ENCODE peak calls at places on chromosomes 13 and 19, in five cellular contexts. K, J, G, T and P are unnamed samples.

GRCh38 chr19:13817615-13818371 is 22.6 kb downstream of the ZSWIM4 start:
- DNase-seq in J (no peak), K (no peak), G (no peak), T (no peak), P (peak)

GRCh38 chr13:109666656-109667448 is 119.5 kb downstream of the IRS2 start:
- DNase-seq in T (no peak), J (peak), K (no peak), G (no peak), P (peak)

GRCh38 chr19:7622933-7623685 is 6.2 kb downstream of the XAB2 start:
- DNase-seq in J (no peak), G (no peak), T (no peak), K (no peak), P (no peak)

GRCh38 chr13:99386911-99387788 is 80.0 kb upstream of the GPR183 start:
- DNase-seq in K (peak), G (no peak), J (peak), T (no peak), P (peak)

GRCh38 chr19:47469719-47470118 is 2.0 kb downstream of the SLC8A2 start:
- DNase-seq in J (no peak), T (no peak), G (no peak), K (no peak), P (no peak)

GRCh38 chr13:33249066-33249465 is 36.5 kb downstream of the STARD13 start:
- DNase-seq in K (no peak), G (no peak), T (no peak), J (peak), P (no peak)

GRCh38 chr13:109784590-109785140 is 1.7 kb downstream of the IRS2 start:
- DNase-seq in K (no peak), G (no peak), J (peak), T (peak), P (peak)

GRCh38 chr13:59425211-59425721 is 738.5 kb downstream of the DIAPH3 start:
- DNase-seq in J (no peak), G (no peak), T (no peak), K (no peak), P (no peak)

GRCh38 chr19:56637976-56638555 is 4.9 kb upstream of the SMIM17 start:
- DNase-seq in T (peak), G (peak), K (no peak), J (peak), P (peak)

GRCh38 chr13:93227906-93228801 is 1.5 kb downstream of the GPC6 start:
- DNase-seq in J (peak), G (peak), K (no peak), T (no peak), P (peak)

GRCh38 chr19:15680923-15681322 is 8.0 kb downstream of the CYP4F12 start:
- DNase-seq in K (no peak), G (no peak), J (no peak), T (no peak), P (no peak)

GRCh38 chr13:46058268-46058667 is 5.7 kb upstream of the ZC3H13 start:
- DNase-seq in K (no peak), G (no peak), T (no peak), J (no peak), P (no peak)

GRCh38 chr13:34654682-34655081 is 287.4 kb upstream of the NBEA start:
- DNase-seq in T (no peak), G (no peak), K (no peak), J (no peak), P (no peak)

GRCh38 chr19:2969104-2969504 is 8.3 kb upstream of the TLE6 start:
- DNase-seq in T (no peak), J (no peak), K (no peak), G (no peak), P (peak)

GRCh38 chr13:29503041-29503837 is 92.2 kb downstream of the SLC7A1 start:
- DNase-seq in J (peak), K (no peak), T (no peak), G (no peak), P (no peak)

GRCh38 chr13:97429681-97430081 is 4.3 kb upstream of the RAP2A start:
- DNase-seq in K (no peak), J (peak), T (peak), G (no peak), P (no peak)